ENCODE peak calls at places on chromosome 3, in five cellular contexts. U, H, K, R and X are unnamed samples.

GRCh38 chr3:175266478-175266877 is 407.3 kb downstream of the NAALADL2 start:
- DNase-seq in H (peak; percentile 8), U (no peak), R (peak; percentile 78), K (no peak), X (peak; percentile 53)

GRCh38 chr3:89625945-89626344 is 518.5 kb downstream of the EPHA3 start:
- DNase-seq in U (no peak), H (no peak), K (no peak), R (no peak), X (no peak)

GRCh38 chr3:37293646-37294045 is 119.3 kb upstream of the LRRFIP2 start:
- DNase-seq in R (no peak), U (no peak), H (no peak), K (no peak), X (no peak)

GRCh38 chr3:126883241-126883640 is 99.7 kb upstream of the PLXNA1 start:
- DNase-seq in K (peak; percentile 52), R (peak; percentile 66), H (no peak), U (no peak), X (peak; percentile 13)

GRCh38 chr3:53109822-53110771 is 20.1 kb downstream of the RFT1 start:
- DNase-seq in K (peak; percentile 78), U (peak; percentile 52), H (peak; percentile 19), R (peak; percentile 74), X (peak; percentile 89)

GRCh38 chr3:151135548-151136337 is 50.3 kb downstream of the MED12L start:
- DNase-seq in U (no peak), H (no peak), K (peak; percentile 18), R (no peak), X (no peak)

GRCh38 chr3:136142592-136142991 is 53.5 kb downstream of the MSL2 start:
- DNase-seq in U (no peak), H (peak; percentile 87), R (peak; percentile 86), K (no peak), X (peak; percentile 91)

GRCh38 chr3:12484198-12484982 is at the start of gene TSEN2:
- DNase-seq in H (peak; percentile 96), K (peak; percentile 96), R (peak; percentile 94), U (peak; percentile 98), X (peak; percentile 95)

GRCh38 chr3:31307131-31307785 is 225.5 kb upstream of the STT3B start:
- DNase-seq in R (no peak), U (no peak), K (no peak), H (no peak), X (peak; percentile 34)

GRCh38 chr3:90134090-90134489 is 1026.7 kb downstream of the EPHA3 start:
- DNase-seq in U (no peak), K (no peak), H (no peak), R (no peak), X (no peak)

GRCh38 chr3:70176224-70176623 is 136.2 kb downstream of the MDFIC2 start:
- DNase-seq in H (no peak), K (no peak), U (no peak), R (no peak), X (no peak)

GRCh38 chr3:138412821-138413531 is 21.4 kb upstream of the ESYT3 start:
- DNase-seq in K (peak; percentile 73), R (peak; percentile 39), U (no peak), H (no peak), X (peak; percentile 24)

GRCh38 chr3:100957407-100958100 is 35.7 kb downstream of the ABI3BP start:
- DNase-seq in K (no peak), R (peak; percentile 50), U (no peak), H (no peak), X (no peak)

GRCh38 chr3:183274609-183275008 is 21.6 kb downstream of the B3GNT5 start:
- DNase-seq in U (no peak), K (no peak), R (no peak), H (peak; percentile 66), X (peak; percentile 85)

GRCh38 chr3:79367066-79367465 is 400.7 kb downstream of the ROBO1 start:
- DNase-seq in K (no peak), U (no peak), H (peak; percentile 55), R (peak; percentile 87), X (peak; percentile 67)

GRCh38 chr3:154967090-154967489 is 113.0 kb upstream of the MME start:
- DNase-seq in K (no peak), U (no peak), H (no peak), R (no peak), X (no peak)

GRCh38 chr3:185724761-185725160 is 100.1 kb downstream of the IGF2BP2 start:
- DNase-seq in K (no peak), U (no peak), H (no peak), R (peak; percentile 71), X (no peak)

GRCh38 chr3:173688216-173688842 is 290.8 kb downstream of the NLGN1 start:
- DNase-seq in U (no peak), H (peak; percentile 6), R (peak; percentile 24), K (no peak), X (peak; percentile 3)

GRCh38 chr3:74139648-74140047 is 474.8 kb downstream of the CNTN3 start:
- DNase-seq in U (peak; percentile 4), K (no peak), R (no peak), H (no peak), X (no peak)

GRCh38 chr3:19937459-19938362 is 3.7 kb upstream of the EFHB start:
- DNase-seq in U (no peak), K (no peak), R (peak; percentile 45), H (no peak), X (peak; percentile 2)

GRCh38 chr3:127038476-127038875 is 55.6 kb downstream of the PLXNA1 start:
- DNase-seq in H (no peak), K (no peak), R (no peak), U (no peak), X (no peak)

GRCh38 chr3:195883160-195883559 is 25.2 kb downstream of the TNK2 start:
- DNase-seq in H (no peak), R (no peak), K (no peak), U (no peak), X (no peak)

GRCh38 chr3:177818712-177819111 is 621.4 kb upstream of the TBL1XR1 start:
- DNase-seq in R (no peak), U (no peak), H (peak; percentile 58), K (no peak), X (no peak)

GRCh38 chr3:177802151-177802900 is 605.0 kb upstream of the TBL1XR1 start:
- DNase-seq in U (no peak), R (peak; percentile 61), K (no peak), H (no peak), X (peak; percentile 44)

GRCh38 chr3:12868039-12869024 is 27.0 kb upstream of the RPL32 start:
- DNase-seq in R (peak; percentile 87), H (peak; percentile 83), K (peak; percentile 79), U (peak; percentile 86), X (peak; percentile 85)

GRCh38 chr3:54341811-54342210 is 219.5 kb downstream of the CACNA2D3 start:
- DNase-seq in K (no peak), U (no peak), R (no peak), H (no peak), X (no peak)

GRCh38 chr3:170494766-170495165 is 76.1 kb downstream of the CLDN11 start:
- DNase-seq in R (peak; percentile 79), K (no peak), H (no peak), U (no peak), X (no peak)

GRCh38 chr3:103446958-103447357 is 1012.1 kb downstream of the ZPLD1 start:
- DNase-seq in H (no peak), R (no peak), K (no peak), U (no peak), X (no peak)

GRCh38 chr3:157549498-157549897 is 46.3 kb upstream of the VEPH1 start:
- DNase-seq in H (no peak), R (no peak), K (no peak), U (no peak), X (no peak)

GRCh38 chr3:12822725-12823373 is 18.5 kb downstream of the RPL32 start:
- DNase-seq in H (no peak), U (no peak), R (peak; percentile 51), K (peak; percentile 48), X (peak; percentile 50)

GRCh38 chr3:43892061-43892460 is 201.3 kb downstream of the ABHD5 start:
- DNase-seq in U (no peak), R (no peak), K (no peak), H (no peak), X (no peak)

GRCh38 chr3:155356594-155357370 is 63.3 kb upstream of the STRIT1 start:
- DNase-seq in R (no peak), U (no peak), K (peak; percentile 13), H (no peak), X (no peak)

GRCh38 chr3:64655160-64655559 is 32.6 kb downstream of the ADAMTS9 start:
- DNase-seq in U (no peak), K (no peak), H (no peak), R (no peak), X (no peak)

GRCh38 chr3:16319307-16319706 is 54.3 kb downstream of the OXNAD1 start:
- DNase-seq in H (no peak), U (peak; percentile 25), K (peak; percentile 61), R (no peak), X (peak; percentile 33)

GRCh38 chr3:138440596-138440995 is 6.2 kb downstream of the ESYT3 start:
- DNase-seq in U (no peak), H (no peak), R (peak; percentile 23), K (peak; percentile 33), X (peak; percentile 66)

GRCh38 chr3:127193341-127193740 is 410 bp downstream of the PRR23E start:
- DNase-seq in K (no peak), U (no peak), H (no peak), R (no peak), X (no peak)

GRCh38 chr3:52077376-52077775 is 21.0 kb upstream of the DUSP7 start:
- DNase-seq in H (no peak), K (no peak), R (no peak), U (no peak), X (no peak)
- TF ChIP-seq CTCF in H (no peak), K (no peak), R (no peak), U (no peak), X (no peak)

DNA sequence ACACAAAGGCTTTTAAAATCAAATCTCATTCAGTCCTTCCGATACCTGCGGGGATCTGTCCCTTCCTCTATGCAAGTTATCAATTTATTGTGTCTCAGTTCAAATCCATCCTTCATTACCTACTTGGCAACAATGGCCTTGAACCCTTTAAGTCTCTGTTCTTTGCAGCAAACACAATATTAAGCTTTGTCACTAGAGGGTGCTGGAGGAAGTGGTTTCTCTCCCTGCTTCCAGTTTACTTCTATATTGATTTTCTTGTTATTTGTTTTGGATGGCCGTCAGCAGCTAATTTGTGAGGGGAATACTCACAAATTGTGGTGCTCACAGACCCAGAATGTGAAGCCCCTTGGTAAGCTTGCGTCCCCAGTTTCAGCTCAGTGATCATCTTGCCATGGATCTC is 278.3 kb downstream of the FGF12 start:
- DNase-seq in H (no peak), K (peak; percentile 9), R (no peak), U (no peak), X (no peak)
- TF ChIP-seq CTCF in H (peak; percentile 28), K (peak; percentile 22), R (peak; percentile 15), U (no peak), X (peak; percentile 49)

GRCh38 chr3:9930804-9931418 is 2.7 kb upstream of the CRELD1 start:
- DNase-seq in R (no peak), K (peak; percentile 53), H (no peak), U (no peak), X (no peak)
- TF ChIP-seq CTCF in R (no peak), K (no peak), H (no peak), U (no peak), X (no peak)

DNA sequence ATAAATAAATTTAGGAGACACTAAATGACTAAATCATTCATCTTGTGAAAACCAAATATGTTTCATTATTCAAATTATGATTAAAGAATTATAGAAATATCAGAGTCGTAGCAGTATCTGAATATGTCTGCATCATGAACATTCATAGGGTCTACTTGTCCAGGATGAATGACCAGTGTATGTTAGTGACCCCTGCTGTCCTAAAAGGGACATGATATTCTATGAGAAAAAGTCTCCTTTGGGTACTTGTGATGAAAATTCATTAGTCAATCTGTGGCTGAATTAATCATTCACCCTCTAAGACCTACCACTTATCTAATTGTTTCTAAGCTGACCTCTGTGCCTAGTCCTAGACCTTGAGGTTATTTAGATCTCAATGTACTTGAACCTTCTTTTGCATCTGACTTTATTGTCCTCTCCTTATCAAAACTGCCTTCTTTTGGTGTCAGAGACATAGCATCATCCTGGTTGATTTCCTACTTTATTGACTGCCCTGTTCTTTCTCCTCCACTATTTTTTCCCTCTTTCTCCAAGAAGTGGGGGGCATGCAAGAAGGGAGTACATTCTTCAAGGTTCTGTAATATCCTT is 799.3 kb downstream of the DIPK2A start:
- DNase-seq in H (peak; percentile 93), R (peak; percentile 38), U (no peak), K (peak; percentile 24), X (peak; percentile 15)
- TF ChIP-seq CTCF in H (peak; percentile 28), R (peak; percentile 49), U (peak; percentile 47), K (no peak), X (peak; percentile 8)